ENCODE peak calls at places on chromosomes 12 and 14, in five cellular contexts. D is stimulated activated naive B cell treated with anti-CD40 and anti-IgM and Interleukin-4, amounts not matched to agents 10 μg/mL and 1 μg/mL and 100 μg/mL, for 72 hours; Y is CD8-positive, alpha-beta T cell; A is hepatic stellate cell; J is activated CD4-positive, alpha-beta T cell treated with anti-CD3 and anti-CD28 coated beads, Interleukin-2, amount 50 U/mL, for 4 hours. X is an unnamed sample.

GRCh38 chr12:81022531-81022930 is 55.3 kb upstream of the ACSS3 start:
- DNase-seq in D (no peak), Y (no peak), A (no peak), J (no peak), X (no peak)

GRCh38 chr12:120130011-120130410 is 13.5 kb upstream of the RAB35 start:
- DNase-seq in D (no peak), Y (no peak), A (no peak), J (no peak), X (no peak)

GRCh38 chr12:122336015-122336946 is 70.0 kb upstream of the VPS33A start:
- DNase-seq in D (no peak), Y (peak; percentile 61), A (peak; percentile 25), J (peak; percentile 30), X (no peak)

GRCh38 chr14:77270361-77271112 is 469 bp downstream of the NGB start:
- DNase-seq in D (no peak), Y (no peak), A (no peak), J (no peak), X (no peak)

GRCh38 chr14:59919582-59920377 is at the start of gene LRRC9:
- DNase-seq in D (no peak), Y (peak; percentile 58), A (peak; percentile 9), J (peak; percentile 4), X (no peak)

GRCh38 chr12:122051231-122051876 is 27.2 kb upstream of the MLXIP start:
- DNase-seq in D (no peak), Y (no peak), A (no peak), J (no peak), X (no peak)

GRCh38 chr12:25552681-25553080 is 402 bp downstream of the LMNTD1 start:
- DNase-seq in D (no peak), Y (no peak), A (peak; percentile 48), J (no peak), X (no peak)

GRCh38 chr12:118549506-118550109 is 173.3 kb downstream of the SUDS3 start:
- DNase-seq in D (no peak), Y (no peak), A (no peak), J (no peak), X (no peak)

GRCh38 chr12:130689408-130690405 is 26.4 kb downstream of the RIMBP2 start:
- DNase-seq in D (no peak), Y (no peak), A (no peak), J (no peak), X (no peak)

GRCh38 chr14:30138517-30138916 is 210.9 kb upstream of the PRKD1 start:
- DNase-seq in D (no peak), Y (no peak), A (no peak), J (no peak), X (no peak)

GRCh38 chr12:53624453-53624852 is 1.7 kb downstream of the ATF7 start:
- DNase-seq in D (no peak), Y (no peak), A (no peak), J (no peak), X (no peak)

GRCh38 chr14:20886091-20886490 is 5.1 kb upstream of the RNASE3 start:
- DNase-seq in D (no peak), Y (no peak), A (no peak), J (no peak), X (no peak)

GRCh38 chr12:6606331-6607131 is 648 bp downstream of the CHD4 start:
- DNase-seq in D (peak; percentile 51), Y (peak; percentile 76), A (peak; percentile 73), J (peak; percentile 73), X (peak; percentile 71)

GRCh38 chr12:71551529-71551928 is 111.9 kb downstream of the LGR5 start:
- DNase-seq in D (no peak), Y (no peak), A (no peak), J (no peak), X (no peak)

GRCh38 chr14:104253901-104254353 is 115.5 kb downstream of the KIF26A start:
- DNase-seq in D (no peak), Y (peak; percentile 38), A (no peak), J (no peak), X (no peak)

GRCh38 chr14:102605026-102605425 is 12.6 kb downstream of the RCOR1 start:
- DNase-seq in D (no peak), Y (no peak), A (no peak), J (no peak), X (no peak)

GRCh38 chr12:109818900-109819500 is 14.2 kb downstream of the TRPV4 start:
- DNase-seq in D (no peak), Y (no peak), A (peak; percentile 52), J (no peak), X (no peak)

GRCh38 chr14:20631821-20632389 is 9.6 kb downstream of the OR6S1 start:
- DNase-seq in D (no peak), Y (no peak), A (no peak), J (no peak), X (no peak)

GRCh38 chr12:93115198-93115601 is 186.1 kb upstream of the EEA1 start:
- DNase-seq in D (no peak), Y (no peak), A (no peak), J (no peak), X (no peak)

GRCh38 chr14:36496346-36496745 is 23.7 kb downstream of the NKX2-1 start:
- DNase-seq in D (no peak), Y (no peak), A (no peak), J (no peak), X (no peak)

GRCh38 chr12:101299931-101300330 is 20.0 kb downstream of the UTP20 start:
- DNase-seq in D (no peak), Y (no peak), A (no peak), J (no peak), X (no peak)

GRCh38 chr14:90275820-90276219 is 19.5 kb downstream of the PSMC1 start:
- DNase-seq in D (no peak), Y (no peak), A (no peak), J (no peak), X (no peak)

GRCh38 chr14:72543325-72543724 is 350.6 kb downstream of the DPF3 start:
- DNase-seq in D (no peak), Y (no peak), A (no peak), J (no peak), X (no peak)

GRCh38 chr14:89367449-89368120 is 49.4 kb downstream of the FOXN3 start:
- DNase-seq in D (no peak), Y (no peak), A (no peak), J (no peak), X (no peak)

GRCh38 chr14:96221841-96222240 is 17.2 kb downstream of the BDKRB2 start:
- DNase-seq in D (no peak), Y (no peak), A (no peak), J (no peak), X (no peak)

GRCh38 chr14:92581206-92581605 is 67.6 kb downstream of the RIN3 start:
- DNase-seq in D (no peak), Y (no peak), A (no peak), J (no peak), X (no peak)

GRCh38 chr12:95995238-95996031 is 709 bp downstream of the HAL start:
- DNase-seq in D (no peak), Y (no peak), A (no peak), J (no peak), X (no peak)

GRCh38 chr12:105967038-105967776 is 171.5 kb downstream of the NUAK1 start:
- DNase-seq in D (no peak), Y (no peak), A (peak; percentile 32), J (no peak), X (no peak)

GRCh38 chr12:93229494-93230310 is 148.0 kb upstream of the NUDT4 start:
- DNase-seq in D (no peak), Y (no peak), A (peak; percentile 71), J (no peak), X (no peak)

GRCh38 chr12:1457901-1458300 is 136.5 kb downstream of the FBXL14 start:
- DNase-seq in D (no peak), Y (no peak), A (peak; percentile 73), J (no peak), X (no peak)

GRCh38 chr14:58752280-58752679 is 114.5 kb downstream of the DACT1 start:
- DNase-seq in D (no peak), Y (no peak), A (no peak), J (no peak), X (no peak)

GRCh38 chr14:52706286-52706685 is 714 bp upstream of the PSMC6 start:
- DNase-seq in D (no peak), Y (no peak), A (no peak), J (peak; percentile 51), X (no peak)

GRCh38 chr12:29537292-29537691 is 39.8 kb upstream of the OVCH1 start:
- DNase-seq in D (no peak), Y (no peak), A (peak; percentile 17), J (no peak), X (no peak)

GRCh38 chr12:117018276-117018675 is 80.9 kb downstream of the TESC start:
- DNase-seq in D (no peak), Y (no peak), A (no peak), J (no peak), X (no peak)

GRCh38 chr14:24013654-24014514 is 25.2 kb downstream of the DHRS4L2 start:
- DNase-seq in D (peak; percentile 47), Y (peak; percentile 66), A (peak; percentile 60), J (peak; percentile 35), X (no peak)

GRCh38 chr14:63006515-63006914 is 38.7 kb downstream of the KCNH5 start:
- DNase-seq in D (no peak), Y (no peak), A (no peak), J (no peak), X (no peak)